ENCODE peak calls at places on chromosome 10, in eight cellular contexts. One of them, this sample, is unnamed. For H3K4me1, the result is how much of the 10 kb centered on the place peaks cover.

GRCh38 chr10:49645417-49646255 is 31.8 kb downstream of the CHAT start:
- DNase-seq in prostate gland: no peak
- DNase-seq in SK-N-SH: no peak
- DNase-seq in transverse colon: no peak
- DNase-seq in stomach: peak
- DNase-seq in H1: no peak
- DNase-seq in suprapubic skin: peak
- DNase-seq in endothelial cell of umbilical vein: no peak
- DNase-seq in this sample: no peak

GRCh38 chr10:133422223-133422820 is 2.1 kb downstream of the SPRN start:
- DNase-seq in prostate gland: no peak
- DNase-seq in SK-N-SH: peak
- DNase-seq in transverse colon: no peak
- DNase-seq in stomach: no peak
- DNase-seq in H1: no peak
- DNase-seq in suprapubic skin: no peak
- DNase-seq in endothelial cell of umbilical vein: no peak
- DNase-seq in this sample: no peak

GRCh38 chr10:86651021-86651471 is 3.3 kb upstream of the OPN4 start:
- DNase-seq in prostate gland: no peak
- DNase-seq in SK-N-SH: no peak
- DNase-seq in transverse colon: no peak
- DNase-seq in stomach: peak
- DNase-seq in H1: peak
- DNase-seq in suprapubic skin: peak
- DNase-seq in endothelial cell of umbilical vein: no peak
- DNase-seq in this sample: no peak

GRCh38 chr10:129031233-129032150 is 435.5 kb upstream of the MGMT start:
- DNase-seq in prostate gland: peak
- DNase-seq in SK-N-SH: peak
- DNase-seq in transverse colon: peak
- DNase-seq in stomach: peak
- DNase-seq in H1: peak
- DNase-seq in suprapubic skin: no peak
- DNase-seq in endothelial cell of umbilical vein: peak
- DNase-seq in this sample: peak

GRCh38 chr10:45514283-45515270 is 140.6 kb downstream of the ALOX5 start:
- DNase-seq in prostate gland: peak
- DNase-seq in SK-N-SH: peak
- DNase-seq in transverse colon: no peak
- DNase-seq in stomach: no peak
- DNase-seq in H1: no peak
- DNase-seq in suprapubic skin: no peak
- DNase-seq in endothelial cell of umbilical vein: no peak
- DNase-seq in this sample: no peak

GRCh38 chr10:3805227-3805790 is 20.3 kb upstream of the KLF6 start:
- DNase-seq in prostate gland: no peak
- DNase-seq in SK-N-SH: no peak
- DNase-seq in transverse colon: no peak
- DNase-seq in stomach: no peak
- DNase-seq in H1: no peak
- DNase-seq in suprapubic skin: no peak
- DNase-seq in endothelial cell of umbilical vein: peak
- DNase-seq in this sample: no peak

GRCh38 chr10:77877461-77878344 is 48.9 kb downstream of the DLG5 start:
- DNase-seq in prostate gland: no peak
- DNase-seq in SK-N-SH: peak
- DNase-seq in transverse colon: peak
- DNase-seq in stomach: peak
- DNase-seq in H1: peak
- DNase-seq in suprapubic skin: no peak
- DNase-seq in endothelial cell of umbilical vein: peak
- DNase-seq in this sample: peak

GRCh38 chr10:101646369-101646768 is 48.6 kb downstream of the FBXW4 start:
- DNase-seq in prostate gland: no peak
- DNase-seq in SK-N-SH: no peak
- DNase-seq in transverse colon: no peak
- DNase-seq in stomach: peak
- DNase-seq in H1: no peak
- DNase-seq in suprapubic skin: no peak
- DNase-seq in endothelial cell of umbilical vein: no peak
- DNase-seq in this sample: no peak

GRCh38 chr10:62990126-62990525 is 143.0 kb upstream of the NRBF2 start:
- DNase-seq in prostate gland: no peak
- DNase-seq in SK-N-SH: no peak
- DNase-seq in transverse colon: no peak
- DNase-seq in stomach: no peak
- DNase-seq in H1: no peak
- DNase-seq in suprapubic skin: no peak
- DNase-seq in endothelial cell of umbilical vein: no peak
- DNase-seq in this sample: no peak

GRCh38 chr10:113029055-113029440 is 79.0 kb downstream of the TCF7L2 start:
- DNase-seq in prostate gland: no peak
- DNase-seq in SK-N-SH: no peak
- DNase-seq in transverse colon: no peak
- DNase-seq in stomach: no peak
- DNase-seq in H1: no peak
- DNase-seq in suprapubic skin: no peak
- DNase-seq in endothelial cell of umbilical vein: no peak
- DNase-seq in this sample: no peak

GRCh38 chr10:70410608-70411007 is 6.7 kb downstream of the EIF4EBP2 start:
- DNase-seq in prostate gland: no peak
- DNase-seq in SK-N-SH: no peak
- DNase-seq in transverse colon: no peak
- DNase-seq in stomach: no peak
- DNase-seq in H1: no peak
- DNase-seq in suprapubic skin: no peak
- DNase-seq in endothelial cell of umbilical vein: no peak
- DNase-seq in this sample: no peak

GRCh38 chr10:128096486-128097199 is 29.6 kb downstream of the MKI67 start:
- DNase-seq in prostate gland: no peak
- DNase-seq in SK-N-SH: no peak
- DNase-seq in transverse colon: no peak
- DNase-seq in stomach: no peak
- DNase-seq in H1: no peak
- DNase-seq in suprapubic skin: no peak
- DNase-seq in endothelial cell of umbilical vein: no peak
- DNase-seq in this sample: no peak

GRCh38 chr10:76205361-76205760 is 773.9 kb downstream of the LRMDA start:
- DNase-seq in prostate gland: no peak
- DNase-seq in SK-N-SH: no peak
- DNase-seq in transverse colon: no peak
- DNase-seq in stomach: no peak
- DNase-seq in H1: no peak
- DNase-seq in suprapubic skin: no peak
- DNase-seq in endothelial cell of umbilical vein: no peak
- DNase-seq in this sample: no peak

GRCh38 chr10:72107325-72108003 is 19.1 kb upstream of the SPOCK2 start:
- DNase-seq in prostate gland: no peak
- DNase-seq in SK-N-SH: no peak
- DNase-seq in transverse colon: no peak
- DNase-seq in stomach: no peak
- DNase-seq in H1: no peak
- DNase-seq in suprapubic skin: no peak
- DNase-seq in endothelial cell of umbilical vein: no peak
- DNase-seq in this sample: no peak

GRCh38 chr10:32411797-32412498 is 34.0 kb upstream of the CCDC7 start:
- DNase-seq in prostate gland: no peak
- DNase-seq in SK-N-SH: no peak
- DNase-seq in transverse colon: no peak
- DNase-seq in stomach: no peak
- DNase-seq in H1: no peak
- DNase-seq in suprapubic skin: no peak
- DNase-seq in endothelial cell of umbilical vein: peak
- DNase-seq in this sample: no peak

GRCh38 chr10:62084434-62084833 is 182.9 kb downstream of the ARID5B start:
- DNase-seq in prostate gland: no peak
- DNase-seq in SK-N-SH: no peak
- DNase-seq in transverse colon: no peak
- DNase-seq in stomach: no peak
- DNase-seq in H1: no peak
- DNase-seq in suprapubic skin: no peak
- DNase-seq in endothelial cell of umbilical vein: no peak
- DNase-seq in this sample: no peak

GRCh38 chr10:131178956-131179355 is 132.6 kb downstream of the TCERG1L start:
- DNase-seq in prostate gland: no peak
- DNase-seq in SK-N-SH: no peak
- DNase-seq in transverse colon: no peak
- DNase-seq in stomach: peak
- DNase-seq in H1: peak
- DNase-seq in suprapubic skin: peak
- DNase-seq in endothelial cell of umbilical vein: no peak
- DNase-seq in this sample: no peak

GRCh38 chr10:74051729-74052342 is 53.9 kb downstream of the VCL start:
- DNase-seq in prostate gland: no peak
- DNase-seq in SK-N-SH: no peak
- DNase-seq in transverse colon: no peak
- DNase-seq in stomach: no peak
- DNase-seq in H1: no peak
- DNase-seq in suprapubic skin: no peak
- DNase-seq in endothelial cell of umbilical vein: no peak
- DNase-seq in this sample: no peak

GRCh38 chr10:74048433-74048832 is 50.5 kb downstream of the VCL start:
- DNase-seq in prostate gland: no peak
- DNase-seq in SK-N-SH: no peak
- DNase-seq in transverse colon: no peak
- DNase-seq in stomach: no peak
- DNase-seq in H1: no peak
- DNase-seq in suprapubic skin: no peak
- DNase-seq in endothelial cell of umbilical vein: no peak
- DNase-seq in this sample: no peak

GRCh38 chr10:74049995-74050394 is 52.1 kb downstream of the VCL start:
- DNase-seq in prostate gland: no peak
- DNase-seq in SK-N-SH: no peak
- DNase-seq in transverse colon: no peak
- DNase-seq in stomach: no peak
- DNase-seq in H1: no peak
- DNase-seq in suprapubic skin: no peak
- DNase-seq in endothelial cell of umbilical vein: no peak
- DNase-seq in this sample: no peak

GRCh38 chr10:74047871-74048270 is 50.0 kb downstream of the VCL start:
- DNase-seq in prostate gland: no peak
- DNase-seq in SK-N-SH: no peak
- DNase-seq in transverse colon: no peak
- DNase-seq in stomach: no peak
- DNase-seq in H1: no peak
- DNase-seq in suprapubic skin: no peak
- DNase-seq in endothelial cell of umbilical vein: no peak
- DNase-seq in this sample: no peak

DNA sequence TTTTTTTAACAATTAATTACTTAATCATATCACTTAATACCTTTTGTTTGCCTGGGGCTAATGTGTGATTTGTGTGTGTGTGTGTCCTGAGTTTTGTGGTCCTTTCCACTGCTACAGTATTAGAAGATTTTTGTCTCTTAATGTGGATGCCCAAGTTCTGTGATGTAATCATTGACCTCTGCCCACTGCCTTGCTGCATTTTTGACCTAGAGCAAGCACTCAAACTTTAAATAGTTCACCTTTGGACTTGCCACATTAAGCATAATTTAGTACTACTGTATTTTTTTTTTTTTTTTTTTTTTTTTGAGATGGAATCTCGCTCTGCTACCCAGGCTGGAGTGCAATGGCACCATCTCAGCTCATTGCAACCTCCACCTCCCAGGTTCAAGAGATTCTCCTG is 52.7 kb downstream of the VCL start:
- DNase-seq in prostate gland: no peak
- DNase-seq in SK-N-SH: no peak
- DNase-seq in transverse colon: no peak
- DNase-seq in stomach: no peak
- DNase-seq in H1: no peak
- DNase-seq in suprapubic skin: no peak
- DNase-seq in endothelial cell of umbilical vein: no peak
- DNase-seq in this sample: no peak
- H3K4me1 ChIP-seq in prostate gland: under half
- H3K4me1 ChIP-seq in SK-N-SH: under half
- H3K4me1 ChIP-seq in transverse colon: under half
- H3K4me1 ChIP-seq in stomach: half or more
- H3K4me1 ChIP-seq in H1: under half
- H3K4me1 ChIP-seq in suprapubic skin: under half
- H3K4me1 ChIP-seq in endothelial cell of umbilical vein: under half
- H3K4me1 ChIP-seq in this sample: under half

GRCh38 chr10:31318854-31319601 is at the start of gene ZEB1:
- DNase-seq in prostate gland: peak
- DNase-seq in SK-N-SH: peak
- DNase-seq in transverse colon: peak
- DNase-seq in stomach: peak
- DNase-seq in H1: peak
- DNase-seq in suprapubic skin: peak
- DNase-seq in endothelial cell of umbilical vein: peak
- DNase-seq in this sample: peak

GRCh38 chr10:31319602-31320178 is 674 bp downstream of the ZEB1 start:
- DNase-seq in prostate gland: no peak
- DNase-seq in SK-N-SH: peak
- DNase-seq in transverse colon: no peak
- DNase-seq in stomach: no peak
- DNase-seq in H1: no peak
- DNase-seq in suprapubic skin: peak
- DNase-seq in endothelial cell of umbilical vein: no peak
- DNase-seq in this sample: no peak

GRCh38 chr10:31321396-31321941 is 2.5 kb downstream of the ZEB1 start:
- DNase-seq in prostate gland: no peak
- DNase-seq in SK-N-SH: peak
- DNase-seq in transverse colon: peak
- DNase-seq in stomach: no peak
- DNase-seq in H1: no peak
- DNase-seq in suprapubic skin: no peak
- DNase-seq in endothelial cell of umbilical vein: peak
- DNase-seq in this sample: no peak

GRCh38 chr10:31320179-31320597 is 1.2 kb downstream of the ZEB1 start:
- DNase-seq in prostate gland: no peak
- DNase-seq in SK-N-SH: peak
- DNase-seq in transverse colon: peak
- DNase-seq in stomach: peak
- DNase-seq in H1: peak
- DNase-seq in suprapubic skin: peak
- DNase-seq in endothelial cell of umbilical vein: no peak
- DNase-seq in this sample: no peak

GRCh38 chr10:31320598-31321211 is 1.7 kb downstream of the ZEB1 start:
- DNase-seq in prostate gland: no peak
- DNase-seq in SK-N-SH: peak
- DNase-seq in transverse colon: peak
- DNase-seq in stomach: no peak
- DNase-seq in H1: peak
- DNase-seq in suprapubic skin: peak
- DNase-seq in endothelial cell of umbilical vein: peak
- DNase-seq in this sample: no peak
- TF ChIP-seq POLR2AphosphoS5 in prostate gland: peak
- TF ChIP-seq POLR2AphosphoS5 in SK-N-SH: no peak
- TF ChIP-seq POLR2AphosphoS5 in transverse colon: no peak
- TF ChIP-seq POLR2AphosphoS5 in stomach: no peak
- TF ChIP-seq POLR2AphosphoS5 in H1: no peak
- TF ChIP-seq POLR2AphosphoS5 in suprapubic skin: no peak
- TF ChIP-seq POLR2AphosphoS5 in endothelial cell of umbilical vein: peak
- TF ChIP-seq POLR2AphosphoS5 in this sample: no peak

GRCh38 chr10:103451091-103451801 is 924 bp downstream of the CALHM2 start:
- DNase-seq in prostate gland: no peak
- DNase-seq in SK-N-SH: peak
- DNase-seq in transverse colon: peak
- DNase-seq in stomach: peak
- DNase-seq in H1: no peak
- DNase-seq in suprapubic skin: peak
- DNase-seq in endothelial cell of umbilical vein: peak
- DNase-seq in this sample: peak
- H3K4me1 ChIP-seq in prostate gland: under half
- H3K4me1 ChIP-seq in SK-N-SH: under half
- H3K4me1 ChIP-seq in transverse colon: under half
- H3K4me1 ChIP-seq in stomach: half or more
- H3K4me1 ChIP-seq in H1: under half
- H3K4me1 ChIP-seq in suprapubic skin: half or more
- H3K4me1 ChIP-seq in endothelial cell of umbilical vein: under half
- H3K4me1 ChIP-seq in this sample: under half

GRCh38 chr10:31031666-31032514 is at the start of gene ZNF438:
- DNase-seq in prostate gland: peak
- DNase-seq in SK-N-SH: peak
- DNase-seq in transverse colon: peak
- DNase-seq in stomach: peak
- DNase-seq in H1: peak
- DNase-seq in suprapubic skin: peak
- DNase-seq in endothelial cell of umbilical vein: peak
- DNase-seq in this sample: peak
- TF ChIP-seq POLR2AphosphoS5 in prostate gland: peak
- TF ChIP-seq POLR2AphosphoS5 in SK-N-SH: peak
- TF ChIP-seq POLR2AphosphoS5 in transverse colon: peak
- TF ChIP-seq POLR2AphosphoS5 in stomach: peak
- TF ChIP-seq POLR2AphosphoS5 in H1: peak
- TF ChIP-seq POLR2AphosphoS5 in suprapubic skin: peak
- TF ChIP-seq POLR2AphosphoS5 in endothelial cell of umbilical vein: peak
- TF ChIP-seq POLR2AphosphoS5 in this sample: peak